ENCODE peak calls at places on chromosomes 5 and 9, in five cellular contexts. One of them, this sample, is unnamed.

GRCh38 chr5:113034182-113034773 is 57.7 kb downstream of the DCP2 start:
- DNase-seq in fibroblast of villous mesenchyme: peak; percentile 74
- DNase-seq in effector memory CD4-positive, alpha-beta T cell: no peak
- DNase-seq in CD8-positive, alpha-beta T cell: no peak
- DNase-seq in tibial artery: no peak
- DNase-seq in this sample: no peak

GRCh38 chr9:114434878-114435311 is 47.1 kb upstream of the AKNA start:
- DNase-seq in fibroblast of villous mesenchyme: peak; percentile 26
- DNase-seq in effector memory CD4-positive, alpha-beta T cell: no peak
- DNase-seq in CD8-positive, alpha-beta T cell: no peak
- DNase-seq in tibial artery: no peak
- DNase-seq in this sample: no peak

GRCh38 chr5:131262953-131263541 is 806 bp upstream of the CDC42SE2 start:
- DNase-seq in fibroblast of villous mesenchyme: no peak
- DNase-seq in effector memory CD4-positive, alpha-beta T cell: no peak
- DNase-seq in CD8-positive, alpha-beta T cell: no peak
- DNase-seq in tibial artery: no peak
- DNase-seq in this sample: no peak

GRCh38 chr5:122183098-122183794 is 53.9 kb downstream of the ZNF474 start:
- DNase-seq in fibroblast of villous mesenchyme: peak; percentile 50
- DNase-seq in effector memory CD4-positive, alpha-beta T cell: no peak
- DNase-seq in CD8-positive, alpha-beta T cell: no peak
- DNase-seq in tibial artery: peak; percentile 58
- DNase-seq in this sample: peak; percentile 88

GRCh38 chr5:126883801-126884200 is 106.9 kb downstream of the LMNB1 start:
- DNase-seq in fibroblast of villous mesenchyme: no peak
- DNase-seq in effector memory CD4-positive, alpha-beta T cell: no peak
- DNase-seq in CD8-positive, alpha-beta T cell: no peak
- DNase-seq in tibial artery: no peak
- DNase-seq in this sample: no peak

GRCh38 chr5:171953860-171954701 is 52.4 kb downstream of the FBXW11 start:
- DNase-seq in fibroblast of villous mesenchyme: peak; percentile 49
- DNase-seq in effector memory CD4-positive, alpha-beta T cell: no peak
- DNase-seq in CD8-positive, alpha-beta T cell: no peak
- DNase-seq in tibial artery: no peak
- DNase-seq in this sample: no peak

GRCh38 chr9:129336130-129336528 is 158.1 kb upstream of the IER5L start:
- DNase-seq in fibroblast of villous mesenchyme: no peak
- DNase-seq in effector memory CD4-positive, alpha-beta T cell: no peak
- DNase-seq in CD8-positive, alpha-beta T cell: no peak
- DNase-seq in tibial artery: no peak
- DNase-seq in this sample: no peak

GRCh38 chr5:85452322-85453025 is 1067.8 kb upstream of the EDIL3 start:
- DNase-seq in fibroblast of villous mesenchyme: no peak
- DNase-seq in effector memory CD4-positive, alpha-beta T cell: no peak
- DNase-seq in CD8-positive, alpha-beta T cell: no peak
- DNase-seq in tibial artery: no peak
- DNase-seq in this sample: no peak

GRCh38 chr9:129076640-129077037 is 4.3 kb upstream of the DOLPP1 start:
- DNase-seq in fibroblast of villous mesenchyme: no peak
- DNase-seq in effector memory CD4-positive, alpha-beta T cell: no peak
- DNase-seq in CD8-positive, alpha-beta T cell: no peak
- DNase-seq in tibial artery: no peak
- DNase-seq in this sample: no peak

GRCh38 chr9:130426883-130427282 is 17.9 kb upstream of the ASS1 start:
- DNase-seq in fibroblast of villous mesenchyme: peak; percentile 64
- DNase-seq in effector memory CD4-positive, alpha-beta T cell: no peak
- DNase-seq in CD8-positive, alpha-beta T cell: no peak
- DNase-seq in tibial artery: peak; percentile 50
- DNase-seq in this sample: no peak

GRCh38 chr9:21506910-21507795 is 25.0 kb upstream of the IFNE start:
- DNase-seq in fibroblast of villous mesenchyme: peak; percentile 89
- DNase-seq in effector memory CD4-positive, alpha-beta T cell: no peak
- DNase-seq in CD8-positive, alpha-beta T cell: no peak
- DNase-seq in tibial artery: no peak
- DNase-seq in this sample: no peak

GRCh38 chr9:134968011-134968822 is 50.5 kb upstream of the FCN1 start:
- DNase-seq in fibroblast of villous mesenchyme: no peak
- DNase-seq in effector memory CD4-positive, alpha-beta T cell: no peak
- DNase-seq in CD8-positive, alpha-beta T cell: no peak
- DNase-seq in tibial artery: no peak
- DNase-seq in this sample: no peak

GRCh38 chr5:180631549-180632392 is 17.6 kb downstream of the FLT4 start:
- DNase-seq in fibroblast of villous mesenchyme: no peak
- DNase-seq in effector memory CD4-positive, alpha-beta T cell: no peak
- DNase-seq in CD8-positive, alpha-beta T cell: no peak
- DNase-seq in tibial artery: no peak
- DNase-seq in this sample: peak; percentile 66

GRCh38 chr5:52181403-52181802 is 606.3 kb upstream of the ITGA1 start:
- DNase-seq in fibroblast of villous mesenchyme: no peak
- DNase-seq in effector memory CD4-positive, alpha-beta T cell: no peak
- DNase-seq in CD8-positive, alpha-beta T cell: no peak
- DNase-seq in tibial artery: no peak
- DNase-seq in this sample: no peak

GRCh38 chr5:157516016-157516415 is 56.0 kb downstream of the NIPAL4 start:
- DNase-seq in fibroblast of villous mesenchyme: peak; percentile 71
- DNase-seq in effector memory CD4-positive, alpha-beta T cell: no peak
- DNase-seq in CD8-positive, alpha-beta T cell: no peak
- DNase-seq in tibial artery: no peak
- DNase-seq in this sample: no peak

GRCh38 chr5:151315998-151316597 is 12.5 kb upstream of the SLC36A3 start:
- DNase-seq in fibroblast of villous mesenchyme: peak; percentile 64
- DNase-seq in effector memory CD4-positive, alpha-beta T cell: no peak
- DNase-seq in CD8-positive, alpha-beta T cell: peak; percentile 17
- DNase-seq in tibial artery: peak; percentile 69
- DNase-seq in this sample: peak; percentile 80

GRCh38 chr9:613771-614347 is 227.6 kb upstream of the DMRT1 start:
- DNase-seq in fibroblast of villous mesenchyme: peak; percentile 89
- DNase-seq in effector memory CD4-positive, alpha-beta T cell: no peak
- DNase-seq in CD8-positive, alpha-beta T cell: no peak
- DNase-seq in tibial artery: peak; percentile 85
- DNase-seq in this sample: no peak

GRCh38 chr5:7842531-7842930 is 8.4 kb downstream of the CFAP90 start:
- DNase-seq in fibroblast of villous mesenchyme: no peak
- DNase-seq in effector memory CD4-positive, alpha-beta T cell: no peak
- DNase-seq in CD8-positive, alpha-beta T cell: no peak
- DNase-seq in tibial artery: no peak
- DNase-seq in this sample: no peak

GRCh38 chr5:178416206-178416882 is 173.8 kb downstream of the COL23A1 start:
- DNase-seq in fibroblast of villous mesenchyme: no peak
- DNase-seq in effector memory CD4-positive, alpha-beta T cell: no peak
- DNase-seq in CD8-positive, alpha-beta T cell: no peak
- DNase-seq in tibial artery: no peak
- DNase-seq in this sample: no peak

GRCh38 chr9:89372230-89372816 is 54.0 kb downstream of the SECISBP2 start:
- DNase-seq in fibroblast of villous mesenchyme: no peak
- DNase-seq in effector memory CD4-positive, alpha-beta T cell: peak; percentile 40
- DNase-seq in CD8-positive, alpha-beta T cell: peak; percentile 23
- DNase-seq in tibial artery: no peak
- DNase-seq in this sample: peak; percentile 69

GRCh38 chr9:104094534-104095020 is 468 bp downstream of the SMC2 start:
- DNase-seq in fibroblast of villous mesenchyme: peak; percentile 17
- DNase-seq in effector memory CD4-positive, alpha-beta T cell: no peak
- DNase-seq in CD8-positive, alpha-beta T cell: no peak
- DNase-seq in tibial artery: no peak
- DNase-seq in this sample: peak; percentile 89

GRCh38 chr5:7815757-7816534 is 35.0 kb downstream of the CFAP90 start:
- DNase-seq in fibroblast of villous mesenchyme: peak; percentile 47
- DNase-seq in effector memory CD4-positive, alpha-beta T cell: peak; percentile 5
- DNase-seq in CD8-positive, alpha-beta T cell: peak; percentile 21
- DNase-seq in tibial artery: peak; percentile 87
- DNase-seq in this sample: peak; percentile 87

GRCh38 chr9:107637421-107638420 is 148.2 kb upstream of the KLF4 start:
- DNase-seq in fibroblast of villous mesenchyme: peak; percentile 98
- DNase-seq in effector memory CD4-positive, alpha-beta T cell: no peak
- DNase-seq in CD8-positive, alpha-beta T cell: no peak
- DNase-seq in tibial artery: peak; percentile 98
- DNase-seq in this sample: peak; percentile 92

GRCh38 chr5:83450183-83450839 is 21.2 kb upstream of the VCAN start:
- DNase-seq in fibroblast of villous mesenchyme: no peak
- DNase-seq in effector memory CD4-positive, alpha-beta T cell: no peak
- DNase-seq in CD8-positive, alpha-beta T cell: no peak
- DNase-seq in tibial artery: no peak
- DNase-seq in this sample: no peak

GRCh38 chr5:83450840-83451239 is 20.7 kb upstream of the VCAN start:
- DNase-seq in fibroblast of villous mesenchyme: no peak
- DNase-seq in effector memory CD4-positive, alpha-beta T cell: no peak
- DNase-seq in CD8-positive, alpha-beta T cell: no peak
- DNase-seq in tibial artery: no peak
- DNase-seq in this sample: no peak

GRCh38 chr5:138668451-138668850 is 84.8 kb upstream of the CTNNA1 start:
- DNase-seq in fibroblast of villous mesenchyme: no peak
- DNase-seq in effector memory CD4-positive, alpha-beta T cell: no peak
- DNase-seq in CD8-positive, alpha-beta T cell: peak; percentile 18
- DNase-seq in tibial artery: no peak
- DNase-seq in this sample: peak; percentile 43

GRCh38 chr5:142506756-142507155 is 179.1 kb downstream of the FGF1 start:
- DNase-seq in fibroblast of villous mesenchyme: no peak
- DNase-seq in effector memory CD4-positive, alpha-beta T cell: no peak
- DNase-seq in CD8-positive, alpha-beta T cell: no peak
- DNase-seq in tibial artery: no peak
- DNase-seq in this sample: no peak

GRCh38 chr5:140561753-140562523 is 2.5 kb downstream of the APBB3 start:
- DNase-seq in fibroblast of villous mesenchyme: no peak
- DNase-seq in effector memory CD4-positive, alpha-beta T cell: no peak
- DNase-seq in CD8-positive, alpha-beta T cell: no peak
- DNase-seq in tibial artery: no peak
- DNase-seq in this sample: no peak

GRCh38 chr9:110828148-110828730 is 159.6 kb downstream of the MUSK start:
- DNase-seq in fibroblast of villous mesenchyme: peak; percentile 46
- DNase-seq in effector memory CD4-positive, alpha-beta T cell: no peak
- DNase-seq in CD8-positive, alpha-beta T cell: no peak
- DNase-seq in tibial artery: peak; percentile 72
- DNase-seq in this sample: no peak

GRCh38 chr9:96218821-96219614 is 83.0 kb downstream of the HSD17B3 start:
- DNase-seq in fibroblast of villous mesenchyme: no peak
- DNase-seq in effector memory CD4-positive, alpha-beta T cell: no peak
- DNase-seq in CD8-positive, alpha-beta T cell: no peak
- DNase-seq in tibial artery: no peak
- DNase-seq in this sample: no peak

GRCh38 chr9:96663506-96664120 is 8.5 kb upstream of the PRXL2C start:
- DNase-seq in fibroblast of villous mesenchyme: peak; percentile 17
- DNase-seq in effector memory CD4-positive, alpha-beta T cell: no peak
- DNase-seq in CD8-positive, alpha-beta T cell: no peak
- DNase-seq in tibial artery: no peak
- DNase-seq in this sample: no peak

GRCh38 chr5:173304591-173304988 is 23.6 kb downstream of the STC2 start:
- DNase-seq in fibroblast of villous mesenchyme: no peak
- DNase-seq in effector memory CD4-positive, alpha-beta T cell: no peak
- DNase-seq in CD8-positive, alpha-beta T cell: no peak
- DNase-seq in tibial artery: no peak
- DNase-seq in this sample: no peak
- H3K4me3 ChIP-seq in fibroblast of villous mesenchyme: no peak overlapping the region
- H3K4me3 ChIP-seq in effector memory CD4-positive, alpha-beta T cell: no peak overlapping the region
- H3K4me3 ChIP-seq in CD8-positive, alpha-beta T cell: no peak overlapping the region
- H3K4me3 ChIP-seq in tibial artery: no peak overlapping the region
- H3K4me3 ChIP-seq in this sample: no peak overlapping the region

GRCh38 chr9:126515873-126516505 is 97.7 kb upstream of the LMX1B start:
- DNase-seq in fibroblast of villous mesenchyme: no peak
- DNase-seq in effector memory CD4-positive, alpha-beta T cell: no peak
- DNase-seq in CD8-positive, alpha-beta T cell: no peak
- DNase-seq in tibial artery: no peak
- DNase-seq in this sample: no peak

GRCh38 chr9:126516561-126516935 is 97.2 kb upstream of the LMX1B start:
- DNase-seq in fibroblast of villous mesenchyme: no peak
- DNase-seq in effector memory CD4-positive, alpha-beta T cell: no peak
- DNase-seq in CD8-positive, alpha-beta T cell: no peak
- DNase-seq in tibial artery: no peak
- DNase-seq in this sample: no peak

GRCh38 chr9:126513159-126514036 is 100.3 kb upstream of the LMX1B start:
- DNase-seq in fibroblast of villous mesenchyme: no peak
- DNase-seq in effector memory CD4-positive, alpha-beta T cell: no peak
- DNase-seq in CD8-positive, alpha-beta T cell: no peak
- DNase-seq in tibial artery: no peak
- DNase-seq in this sample: no peak

GRCh38 chr9:126515001-126515872 is 98.5 kb upstream of the LMX1B start:
- DNase-seq in fibroblast of villous mesenchyme: no peak
- DNase-seq in effector memory CD4-positive, alpha-beta T cell: no peak
- DNase-seq in CD8-positive, alpha-beta T cell: no peak
- DNase-seq in tibial artery: no peak
- DNase-seq in this sample: no peak

GRCh38 chr9:126514037-126514821 is 99.5 kb upstream of the LMX1B start:
- DNase-seq in fibroblast of villous mesenchyme: peak; percentile 29
- DNase-seq in effector memory CD4-positive, alpha-beta T cell: peak; percentile 43
- DNase-seq in CD8-positive, alpha-beta T cell: peak; percentile 29
- DNase-seq in tibial artery: peak; percentile 56
- DNase-seq in this sample: peak; percentile 73
- H3K4me3 ChIP-seq in fibroblast of villous mesenchyme: no peak overlapping the region
- H3K4me3 ChIP-seq in effector memory CD4-positive, alpha-beta T cell: no peak overlapping the region
- H3K4me3 ChIP-seq in CD8-positive, alpha-beta T cell: no peak overlapping the region
- H3K4me3 ChIP-seq in tibial artery: no peak overlapping the region
- H3K4me3 ChIP-seq in this sample: no peak overlapping the region

DNA sequence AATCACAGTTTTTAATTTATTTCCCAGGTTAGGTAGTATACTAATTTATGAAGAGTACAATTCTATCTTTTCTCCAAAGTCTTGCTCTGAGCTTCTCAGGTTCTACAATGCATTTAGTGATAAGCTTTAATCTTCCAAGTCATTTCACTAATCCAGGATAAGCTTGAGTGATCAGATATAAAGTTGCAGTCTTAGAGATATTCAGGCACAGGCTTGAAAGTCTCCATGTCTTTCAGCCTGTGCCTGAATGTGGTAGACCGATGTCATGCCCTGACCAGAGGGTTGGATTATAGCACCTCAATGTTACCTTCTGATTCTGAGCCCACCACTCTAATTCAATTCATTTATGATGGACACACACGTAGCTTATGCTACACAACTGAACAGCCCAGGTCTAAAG is 3.2 kb downstream of the CRHBP start:
- DNase-seq in fibroblast of villous mesenchyme: no peak
- DNase-seq in effector memory CD4-positive, alpha-beta T cell: no peak
- DNase-seq in CD8-positive, alpha-beta T cell: no peak
- DNase-seq in tibial artery: no peak
- DNase-seq in this sample: no peak
- H3K4me3 ChIP-seq in fibroblast of villous mesenchyme: no peak overlapping the region
- H3K4me3 ChIP-seq in effector memory CD4-positive, alpha-beta T cell: no peak overlapping the region
- H3K4me3 ChIP-seq in CD8-positive, alpha-beta T cell: no peak overlapping the region
- H3K4me3 ChIP-seq in tibial artery: no peak overlapping the region
- H3K4me3 ChIP-seq in this sample: no peak overlapping the region

DNA sequence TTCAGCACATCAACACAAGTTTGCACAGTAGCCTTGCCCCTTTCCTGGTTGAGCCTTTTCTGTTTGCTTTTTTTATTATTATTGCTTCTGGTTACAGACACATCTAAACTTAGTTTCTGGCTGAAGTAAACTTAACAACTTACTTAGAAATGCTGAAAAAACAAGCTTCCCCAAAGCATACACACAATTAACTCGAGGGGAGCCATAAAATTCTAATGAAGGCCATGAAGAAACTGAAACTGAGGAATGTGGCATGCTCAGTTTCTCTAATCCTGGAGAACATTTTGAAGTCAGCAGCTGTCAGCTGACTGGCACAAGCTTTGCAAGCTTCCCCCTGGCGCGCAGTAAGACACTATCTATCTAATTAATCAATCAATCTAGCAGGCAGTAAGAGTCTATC is 3.7 kb downstream of the MYO10 start:
- DNase-seq in fibroblast of villous mesenchyme: peak; percentile 52
- DNase-seq in effector memory CD4-positive, alpha-beta T cell: no peak
- DNase-seq in CD8-positive, alpha-beta T cell: no peak
- DNase-seq in tibial artery: no peak
- DNase-seq in this sample: no peak
- H3K4me3 ChIP-seq in fibroblast of villous mesenchyme: peak overlapping the region; percentile 96
- H3K4me3 ChIP-seq in effector memory CD4-positive, alpha-beta T cell: no peak overlapping the region
- H3K4me3 ChIP-seq in CD8-positive, alpha-beta T cell: no peak overlapping the region
- H3K4me3 ChIP-seq in tibial artery: no peak overlapping the region
- H3K4me3 ChIP-seq in this sample: peak overlapping the region; percentile 84

This sample was measured in upper lobe of left lung.